ENCODE peak calls at places on chromosome 5, in eight cellular contexts. S is breast epithelium, A is Panc1, W is prostate gland, R is stomach, T is upper lobe of left lung, C is HCT116, K is GM23338. D is an unnamed sample.
A peak's percentile ranks its signal among the peaks of the same experiment; 100 is the strongest.

GRCh38 chr5:177447611-177448243 is 1.1 kb downstream of the PRR7 start:
- DNase-seq in S (peak; percentile 73), A (peak; percentile 72), W (no peak), R (peak; percentile 54), T (peak; percentile 64), C (peak; percentile 73), K (peak; percentile 84), D (no peak)

GRCh38 chr5:88262116-88262515 is 6.5 kb downstream of the TMEM161B start:
- DNase-seq in S (no peak), A (no peak), W (no peak), R (no peak), T (no peak), C (no peak), K (no peak), D (no peak)

GRCh38 chr5:112202694-112203093 is 216.4 kb downstream of the EPB41L4A start:
- DNase-seq in S (no peak), A (no peak), W (no peak), R (no peak), T (no peak), C (no peak), K (no peak), D (no peak)

GRCh38 chr5:17213938-17214337 is 3.5 kb upstream of the BASP1 start:
- DNase-seq in S (no peak), A (no peak), W (no peak), R (no peak), T (no peak), C (no peak), K (no peak), D (no peak)

GRCh38 chr5:179326176-179326997 is 18.9 kb downstream of the ADAMTS2 start:
- DNase-seq in S (no peak), A (no peak), W (no peak), R (no peak), T (no peak), C (no peak), K (peak; percentile 78), D (no peak)

GRCh38 chr5:57736716-57737115 is 254.1 kb upstream of the ACTBL2 start:
- DNase-seq in S (no peak), A (no peak), W (no peak), R (no peak), T (no peak), C (no peak), K (no peak), D (no peak)

GRCh38 chr5:1409386-1410110 is 35.7 kb downstream of the SLC6A3 start:
- DNase-seq in S (no peak), A (no peak), W (no peak), R (no peak), T (no peak), C (no peak), K (peak; percentile 78), D (no peak)

GRCh38 chr5:56190500-56190899 is 42.6 kb downstream of the ANKRD55 start:
- DNase-seq in S (no peak), A (no peak), W (no peak), R (peak; percentile 37), T (peak; percentile 74), C (no peak), K (no peak), D (no peak)

GRCh38 chr5:129246088-129246487 is 151.5 kb downstream of the ISOC1 start:
- DNase-seq in S (no peak), A (no peak), W (no peak), R (no peak), T (no peak), C (no peak), K (no peak), D (no peak)

GRCh38 chr5:149439899-149440655 is 61.0 kb upstream of the IL17B start:
- DNase-seq in S (peak; percentile 83), A (no peak), W (peak; percentile 91), R (peak; percentile 76), T (peak; percentile 76), C (peak; percentile 95), K (peak; percentile 90), D (no peak)

GRCh38 chr5:76960004-76960625 is 7.3 kb downstream of the CRHBP start:
- DNase-seq in S (no peak), A (no peak), W (no peak), R (no peak), T (no peak), C (no peak), K (peak; percentile 29), D (no peak)

GRCh38 chr5:143338658-143339366 is 64.7 kb downstream of the NR3C1 start:
- DNase-seq in S (no peak), A (no peak), W (no peak), R (no peak), T (no peak), C (no peak), K (no peak), D (no peak)

GRCh38 chr5:173187054-173187743 is 42.9 kb downstream of the BNIP1 start:
- DNase-seq in S (no peak), A (no peak), W (no peak), R (no peak), T (no peak), C (peak; percentile 12), K (peak; percentile 64), D (no peak)

GRCh38 chr5:169712428-169712827 is 75.4 kb downstream of the DOCK2 start:
- DNase-seq in S (no peak), A (no peak), W (no peak), R (no peak), T (no peak), C (no peak), K (no peak), D (no peak)

GRCh38 chr5:169711826-169712225 is 74.8 kb downstream of the DOCK2 start:
- DNase-seq in S (no peak), A (no peak), W (no peak), R (no peak), T (no peak), C (no peak), K (no peak), D (no peak)

GRCh38 chr5:169707714-169708113 is 70.6 kb downstream of the DOCK2 start:
- DNase-seq in S (no peak), A (no peak), W (no peak), R (no peak), T (no peak), C (no peak), K (no peak), D (no peak)

GRCh38 chr5:169706758-169707450 is 69.8 kb downstream of the DOCK2 start:
- DNase-seq in S (no peak), A (no peak), W (no peak), R (no peak), T (no peak), C (no peak), K (no peak), D (no peak)

GRCh38 chr5:169710675-169711074 is 73.6 kb downstream of the DOCK2 start:
- DNase-seq in S (no peak), A (no peak), W (no peak), R (no peak), T (no peak), C (no peak), K (no peak), D (no peak)
- TF ChIP-seq POLR2AphosphoS5 in S (no peak), A (no peak), W (no peak), R (no peak), T (no peak), C (no peak), K (no peak), D (no peak)

DNA sequence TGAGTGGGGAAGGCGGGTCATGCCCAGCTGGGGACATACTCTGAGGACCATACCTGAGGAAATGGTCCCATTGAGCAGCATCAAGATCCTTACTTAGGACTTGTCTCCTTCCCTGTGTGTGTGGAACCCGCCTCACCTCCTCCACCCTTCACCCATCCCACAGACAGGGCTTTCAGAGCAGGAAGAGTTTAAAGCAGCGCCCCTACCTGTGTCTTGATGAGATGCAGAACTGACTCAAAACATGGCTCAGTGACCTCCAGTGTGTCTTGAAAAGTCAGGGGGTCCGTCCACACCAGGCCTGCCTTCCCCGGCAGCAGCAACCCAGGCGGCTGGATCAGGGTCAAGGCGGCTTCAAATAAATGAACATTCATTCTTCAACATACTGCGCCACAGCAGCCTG is 38.4 kb downstream of the PLAC8L1 start:
- DNase-seq in S (no peak), A (no peak), W (no peak), R (no peak), T (no peak), C (no peak), K (no peak), D (no peak)
- TF ChIP-seq POLR2AphosphoS5 in S (no peak), A (no peak), W (no peak), R (no peak), T (no peak), C (no peak), K (no peak), D (no peak)

GRCh38 chr5:108715408-108715807 is 32.3 kb upstream of the FER start:
- DNase-seq in S (no peak), A (no peak), W (no peak), R (no peak), T (no peak), C (no peak), K (no peak), D (no peak)

GRCh38 chr5:108720416-108720815 is 27.3 kb upstream of the FER start:
- DNase-seq in S (no peak), A (no peak), W (no peak), R (no peak), T (no peak), C (no peak), K (no peak), D (no peak)
- TF ChIP-seq POLR2AphosphoS5 in S (no peak), A (no peak), W (no peak), R (no peak), T (no peak), C (no peak), K (no peak), D (no peak)

GRCh38 chr5:170301149-170301548 is 3.6 kb upstream of the LCP2 start:
- DNase-seq in S (no peak), A (no peak), W (no peak), R (no peak), T (no peak), C (no peak), K (no peak), D (no peak)

GRCh38 chr5:170296935-170297588 is 515 bp downstream of the LCP2 start:
- DNase-seq in S (no peak), A (no peak), W (no peak), R (no peak), T (no peak), C (no peak), K (no peak), D (no peak)

GRCh38 chr5:170300361-170301013 is 2.9 kb upstream of the LCP2 start:
- DNase-seq in S (no peak), A (no peak), W (no peak), R (no peak), T (peak; percentile 75), C (no peak), K (no peak), D (no peak)

GRCh38 chr5:170296036-170296934 is 1.3 kb downstream of the LCP2 start:
- DNase-seq in S (no peak), A (no peak), W (no peak), R (no peak), T (no peak), C (no peak), K (no peak), D (no peak)

GRCh38 chr5:170297589-170298462 is at the start of gene LCP2:
- DNase-seq in S (no peak), A (no peak), W (no peak), R (no peak), T (peak; percentile 51), C (no peak), K (no peak), D (no peak)
- TF ChIP-seq POLR2AphosphoS5 in S (no peak), A (no peak), W (no peak), R (no peak), T (peak; percentile 70), C (no peak), K (no peak), D (no peak)

GRCh38 chr5:119449882-119450281 is 2.4 kb upstream of the HSD17B4 start:
- DNase-seq in S (no peak), A (no peak), W (no peak), R (no peak), T (no peak), C (no peak), K (no peak), D (no peak)
- TF ChIP-seq POLR2AphosphoS5 in S (no peak), A (no peak), W (no peak), R (no peak), T (no peak), C (no peak), K (no peak), D (no peak)